ENCODE peak calls at places on chromosomes 2 and 18, in five cellular contexts. M, P, Y, C and Q are unnamed samples.

GRCh38 chr2:69915050-69915945 is at the start of gene MXD1:
- DNase-seq in Y (no peak), P (peak; percentile 48), M (peak; percentile 46), C (no peak), Q (no peak)

GRCh38 chr2:207258191-207258991 is 92.6 kb upstream of the KLF7 start:
- DNase-seq in Y (peak; percentile 100), C (no peak), M (no peak), P (no peak), Q (peak; percentile 99)

GRCh38 chr18:68121826-68122225 is 593.1 kb downstream of the TMX3 start:
- DNase-seq in C (no peak), P (no peak), M (no peak), Y (peak; percentile 6), Q (no peak)

GRCh38 chr2:161077367-161078210 is 82.6 kb upstream of the TANK start:
- DNase-seq in P (no peak), Y (peak; percentile 65), M (no peak), C (peak; percentile 11), Q (no peak)

GRCh38 chr2:232592687-232593407 is 40.6 kb upstream of the EFHD1 start:
- DNase-seq in P (peak; percentile 6), Y (peak; percentile 89), M (no peak), C (no peak), Q (no peak)

GRCh38 chr2:165474621-165475269 is 5.2 kb downstream of the CSRNP3 start:
- DNase-seq in M (no peak), C (no peak), P (no peak), Y (no peak), Q (no peak)

GRCh38 chr2:179140546-179140945 is 90.6 kb upstream of the CCDC141 start:
- DNase-seq in M (no peak), C (no peak), P (no peak), Y (peak; percentile 3), Q (no peak)

GRCh38 chr2:54704688-54705605 is 18.5 kb upstream of the EML6 start:
- DNase-seq in P (peak; percentile 60), M (no peak), Y (peak; percentile 57), C (no peak), Q (no peak)

GRCh38 chr2:115083216-115083615 is 640.8 kb downstream of the DPP10 start:
- DNase-seq in Y (no peak), M (no peak), C (no peak), P (no peak), Q (no peak)

GRCh38 chr2:28855193-28855592 is 14.9 kb downstream of the TRMT61B start:
- DNase-seq in M (no peak), P (no peak), Y (no peak), C (no peak), Q (no peak)

GRCh38 chr2:48107326-48107925 is 201.1 kb upstream of the FBXO11 start:
- DNase-seq in C (no peak), Y (peak; percentile 71), M (no peak), P (peak; percentile 28), Q (no peak)

GRCh38 chr2:29751390-29751789 is 170.0 kb downstream of the ALK start:
- DNase-seq in C (no peak), M (no peak), P (no peak), Y (no peak), Q (no peak)

GRCh38 chr2:144659731-144660275 is 139.9 kb upstream of the ZEB2 start:
- DNase-seq in C (peak; percentile 18), Y (peak; percentile 99), P (peak; percentile 88), M (no peak), Q (peak; percentile 39)

GRCh38 chr2:8691859-8692437 is 10.1 kb downstream of the ID2 start:
- DNase-seq in C (no peak), P (peak; percentile 35), M (no peak), Y (no peak), Q (no peak)

GRCh38 chr2:160368988-160369935 is 124.3 kb downstream of the RBMS1 start:
- DNase-seq in M (no peak), C (no peak), P (no peak), Y (peak; percentile 85), Q (no peak)

GRCh38 chr2:240566203-240567136 is 1.8 kb upstream of the RNPEPL1 start:
- DNase-seq in Y (peak; percentile 75), M (peak; percentile 93), C (peak; percentile 89), P (peak; percentile 93), Q (no peak)

GRCh38 chr2:104434363-104434792 is 419.5 kb upstream of the POU3F3 start:
- DNase-seq in P (no peak), C (no peak), M (no peak), Y (peak; percentile 51), Q (no peak)

GRCh38 chr2:122218596-122218995 is 463.1 kb downstream of the TSN start:
- DNase-seq in Y (no peak), P (no peak), C (no peak), M (no peak), Q (no peak)

GRCh38 chr2:195119231-195119630 is 537.8 kb upstream of the SLC39A10 start:
- DNase-seq in C (no peak), M (no peak), Y (no peak), P (no peak), Q (no peak)

GRCh38 chr2:218323526-218324472 is 31.5 kb upstream of the TMBIM1 start:
- DNase-seq in C (no peak), P (no peak), M (peak; percentile 38), Y (peak; percentile 41), Q (no peak)

GRCh38 chr2:26542676-26543505 is 65.0 kb upstream of the OTOF start:
- DNase-seq in P (no peak), M (no peak), Y (no peak), C (no peak), Q (no peak)

GRCh38 chr2:235008584-235009044 is 56.8 kb downstream of the SH3BP4 start:
- DNase-seq in C (no peak), Y (no peak), P (no peak), M (no peak), Q (no peak)

GRCh38 chr2:50347355-50348044 is 684.4 kb downstream of the NRXN1 start:
- DNase-seq in C (no peak), Y (peak; percentile 3), P (no peak), M (no peak), Q (no peak)

GRCh38 chr2:100767224-100767653 is 52.7 kb upstream of the NPAS2 start:
- DNase-seq in M (no peak), Y (peak; percentile 83), P (no peak), C (no peak), Q (no peak)

GRCh38 chr18:79479761-79480161 is 84.0 kb downstream of the NFATC1 start:
- DNase-seq in C (no peak), M (no peak), P (no peak), Y (no peak), Q (no peak)

GRCh38 chr2:10355471-10356458 is 53.1 kb downstream of the HPCAL1 start:
- DNase-seq in C (no peak), Y (no peak), M (no peak), P (no peak), Q (no peak)

GRCh38 chr18:45688834-45689233 is 35.1 kb upstream of the SLC14A1 start:
- DNase-seq in M (no peak), P (no peak), C (peak; percentile 19), Y (no peak), Q (no peak)

GRCh38 chr2:120622159-120622869 is 113.4 kb upstream of the GLI2 start:
- DNase-seq in M (no peak), Y (no peak), C (no peak), P (no peak), Q (no peak)

GRCh38 chr2:238994876-238995275 is 147.0 kb downstream of the TWIST2 start:
- DNase-seq in M (no peak), C (no peak), Y (no peak), P (no peak), Q (no peak)

GRCh38 chr2:180901331-180901730 is 79.1 kb upstream of the UBE2E3 start:
- DNase-seq in C (no peak), Y (no peak), P (no peak), M (no peak), Q (no peak)
- TF ChIP-seq CTCF in C (no peak), Y (no peak), P (no peak), M (no peak), Q (no peak)

GRCh38 chr2:11665510-11666362 is 4.3 kb downstream of the NTSR2 start:
- DNase-seq in C (no peak), Y (no peak), P (no peak), M (no peak), Q (no peak)

GRCh38 chr2:11667194-11667593 is 2.8 kb downstream of the NTSR2 start:
- DNase-seq in P (no peak), M (no peak), C (no peak), Y (no peak), Q (no peak)

GRCh38 chr2:11672404-11672803 is 2.4 kb upstream of the NTSR2 start:
- DNase-seq in P (no peak), M (no peak), Y (no peak), C (no peak), Q (no peak)

GRCh38 chr2:11667866-11668637 is 1.9 kb downstream of the NTSR2 start:
- DNase-seq in P (no peak), Y (no peak), C (no peak), M (no peak), Q (no peak)

GRCh38 chr2:11669454-11670291 is at the start of gene NTSR2:
- DNase-seq in M (peak; percentile 72), P (peak; percentile 21), C (no peak), Y (peak; percentile 66), Q (no peak)
- H3K27me3 ChIP-seq in M (no peaks in the 10 kb centered on the region), P (peaks cover 26% of the 10 kb centered on the region), C (no peaks in the 10 kb centered on the region), Y (peaks cover 6% of the 10 kb centered on the region), Q (peaks cover 24% of the 10 kb centered on the region)

DNA sequence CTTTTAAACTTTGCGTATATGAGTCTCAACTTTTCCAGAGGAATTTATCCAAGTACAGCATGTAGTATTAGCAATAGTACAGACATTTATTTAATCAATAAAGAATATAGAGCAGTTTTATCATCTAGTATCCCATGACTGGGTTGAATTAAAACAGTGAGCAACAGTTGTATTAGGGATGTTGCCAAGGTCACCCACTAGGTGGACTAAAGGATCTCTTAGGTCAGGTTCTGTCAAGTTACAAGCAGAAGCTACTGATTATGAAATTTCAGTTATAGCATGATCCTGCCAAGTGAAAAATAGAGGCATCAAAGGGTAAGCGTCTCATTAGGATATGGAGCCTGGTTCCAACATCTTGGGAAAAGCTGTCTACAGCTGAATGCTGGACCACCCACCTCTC is 52.1 kb upstream of the LAPTM4A start:
- DNase-seq in M (no peak), P (no peak), C (no peak), Y (no peak), Q (no peak)
- TF ChIP-seq CTCF in M (peak; percentile 27), P (peak; percentile 49), C (no peak), Y (no peak), Q (peak; percentile 22)

GRCh38 chr2:41955641-41956040 is 92.2 kb upstream of the PKDCC start:
- DNase-seq in M (no peak), C (no peak), P (no peak), Y (no peak), Q (no peak)

GRCh38 chr2:41958775-41959174 is 89.0 kb upstream of the PKDCC start:
- DNase-seq in M (no peak), C (no peak), Y (no peak), P (no peak), Q (no peak)

GRCh38 chr2:41954304-41955291 is 93.2 kb upstream of the PKDCC start:
- DNase-seq in P (no peak), Y (no peak), C (no peak), M (no peak), Q (no peak)

GRCh38 chr2:41959760-41960159 is 88.1 kb upstream of the PKDCC start:
- DNase-seq in M (no peak), Y (no peak), C (no peak), P (no peak), Q (no peak)

DNA sequence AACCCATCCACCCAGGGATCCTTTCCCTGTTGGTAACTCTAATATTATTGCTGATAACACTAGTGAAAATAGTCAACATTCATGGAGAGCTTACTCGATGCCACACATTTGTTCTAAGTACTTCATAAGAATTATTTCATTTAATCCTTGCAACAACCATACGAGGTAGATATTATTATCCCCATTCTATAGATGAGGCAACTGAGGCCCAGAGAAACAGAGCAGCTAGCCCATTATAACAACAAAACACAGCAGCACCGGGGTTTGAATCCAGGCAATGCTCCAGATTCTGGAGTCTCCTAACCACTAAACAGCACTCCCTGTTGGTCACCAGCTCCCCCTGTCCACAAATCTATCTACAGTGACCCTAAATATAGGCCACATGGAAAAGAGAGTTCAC is 90.4 kb upstream of the PKDCC start:
- DNase-seq in Y (no peak), M (no peak), P (no peak), C (no peak), Q (no peak)
- H3K27me3 ChIP-seq in Y (peaks cover 21% of the 10 kb centered on the region), M (no peaks in the 10 kb centered on the region), P (no peaks in the 10 kb centered on the region), C (no peaks in the 10 kb centered on the region), Q (peaks cover 22% of the 10 kb centered on the region)